ENCODE peak calls at places on chromosomes 6 and 20, in eight cellular contexts. A, N, R, W, S, U, V and I are unnamed samples.

GRCh38 chr6:16969699-16970695 is 131.9 kb upstream of the STMND1 start:
- DNase-seq in A (no peak), N (no peak), R (no peak), W (no peak), S (no peak), U (no peak), V (no peak), I (no peak)

GRCh38 chr20:60727425-60727824 is 524.6 kb upstream of the CDH4 start:
- DNase-seq in A (peak; percentile 11), N (no peak), R (no peak), W (no peak), S (no peak), U (no peak), V (no peak), I (no peak)

GRCh38 chr6:41503841-41504525 is 42.2 kb upstream of the FOXP4 start:
- DNase-seq in A (peak; percentile 16), N (no peak), R (peak; percentile 12), W (peak; percentile 25), S (no peak), U (no peak), V (no peak), I (no peak)

GRCh38 chr6:85544776-85545175 is 48.9 kb downstream of the SNX14 start:
- DNase-seq in A (no peak), N (no peak), R (no peak), W (no peak), S (no peak), U (no peak), V (no peak), I (no peak)

GRCh38 chr6:14758421-14759043 is 487.3 kb upstream of the JARID2 start:
- DNase-seq in A (peak; percentile 92), N (no peak), R (peak; percentile 31), W (no peak), S (no peak), U (no peak), V (peak; percentile 41), I (peak; percentile 56)

GRCh38 chr6:9405369-9405768 is 970.0 kb upstream of the SLC35B3 start:
- DNase-seq in A (peak; percentile 85), N (no peak), R (no peak), W (no peak), S (no peak), U (no peak), V (no peak), I (no peak)

GRCh38 chr6:125306756-125307149 is 5.0 kb upstream of the HDDC2 start:
- DNase-seq in A (no peak), N (no peak), R (no peak), W (no peak), S (no peak), U (no peak), V (no peak), I (no peak)

GRCh38 chr6:26555505-26556262 is 17.5 kb downstream of the HMGN4 start:
- DNase-seq in A (peak; percentile 15), N (no peak), R (no peak), W (no peak), S (no peak), U (no peak), V (no peak), I (no peak)

GRCh38 chr20:37904008-37904675 is 1.2 kb downstream of the VSTM2L start:
- DNase-seq in A (no peak), N (no peak), R (no peak), W (no peak), S (no peak), U (no peak), V (no peak), I (no peak)

GRCh38 chr20:37901667-37902503 is 1.0 kb upstream of the VSTM2L start:
- DNase-seq in A (peak; percentile 62), N (no peak), R (peak; percentile 33), W (no peak), S (no peak), U (no peak), V (peak; percentile 53), I (no peak)

GRCh38 chr20:37902504-37903313 is at the start of gene VSTM2L:
- DNase-seq in A (peak; percentile 53), N (peak; percentile 83), R (no peak), W (no peak), S (no peak), U (no peak), V (peak; percentile 34), I (no peak)

GRCh38 chr20:37904845-37905244 is 1.9 kb downstream of the VSTM2L start:
- DNase-seq in A (no peak), N (no peak), R (no peak), W (no peak), S (no peak), U (no peak), V (no peak), I (no peak)

DNA sequence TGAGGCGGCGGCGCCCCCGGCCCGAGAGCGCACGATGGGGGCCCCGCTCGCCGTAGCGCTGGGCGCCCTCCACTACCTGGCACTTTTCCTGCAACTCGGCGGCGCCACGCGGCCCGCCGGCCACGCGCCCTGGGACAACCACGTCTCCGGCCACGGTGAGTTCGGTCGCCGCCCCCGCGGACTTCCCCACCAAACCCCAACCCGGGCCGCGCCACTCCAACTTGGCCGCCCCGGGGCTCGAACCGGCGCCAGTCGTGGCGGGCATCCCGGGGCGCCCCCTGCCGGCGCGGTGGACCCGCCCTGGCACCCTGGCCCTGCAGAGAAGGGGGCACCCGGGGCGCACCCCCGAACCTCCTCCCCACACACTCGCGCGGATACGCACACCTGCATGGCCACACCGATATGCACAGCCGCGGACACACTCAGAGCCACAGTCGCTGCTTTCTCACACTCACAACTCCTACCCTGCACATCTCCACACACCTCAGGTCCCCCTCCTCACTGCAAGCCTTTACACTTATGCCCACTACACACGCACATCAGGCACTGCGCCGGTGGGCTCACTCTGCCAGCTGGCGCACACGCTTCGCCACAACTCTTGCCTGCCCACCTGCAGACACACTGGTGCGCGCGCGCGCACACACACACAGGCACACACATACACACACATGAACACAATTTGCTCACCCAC is 535 bp downstream of the VSTM2L start:
- DNase-seq in A (no peak), N (no peak), R (no peak), W (no peak), S (no peak), U (no peak), V (no peak), I (no peak)
- TF ChIP-seq CTCF in A (peak; percentile 36), N (no peak), R (no peak), W (peak; percentile 17), S (peak; percentile 19), U (no peak), V (no peak), I (peak; percentile 34)

GRCh38 chr6:27896398-27896796 is 15.8 kb downstream of the OR2B2 start:
- DNase-seq in A (no peak), N (no peak), R (no peak), W (no peak), S (no peak), U (no peak), V (no peak), I (no peak)
- H3K36me3 ChIP-seq in A (no peaks in the 10 kb centered on the region), N (no peaks in the 10 kb centered on the region), R (no peaks in the 10 kb centered on the region), W (no peaks in the 10 kb centered on the region), S (no peaks in the 10 kb centered on the region), U (no peaks in the 10 kb centered on the region), V (no peaks in the 10 kb centered on the region), I (no peaks in the 10 kb centered on the region)

GRCh38 chr6:152290693-152291092 is 346.5 kb downstream of the SYNE1 start:
- DNase-seq in A (no peak), N (no peak), R (no peak), W (no peak), S (no peak), U (no peak), V (no peak), I (no peak)
- H3K27ac ChIP-seq in A (no peak overlapping the region), N (no peak overlapping the region), R (no peak overlapping the region), W (no peak overlapping the region), S (peak overlapping the region; percentile 41), U (no peak overlapping the region), V (no peak overlapping the region), I (no peak overlapping the region)

DNA sequence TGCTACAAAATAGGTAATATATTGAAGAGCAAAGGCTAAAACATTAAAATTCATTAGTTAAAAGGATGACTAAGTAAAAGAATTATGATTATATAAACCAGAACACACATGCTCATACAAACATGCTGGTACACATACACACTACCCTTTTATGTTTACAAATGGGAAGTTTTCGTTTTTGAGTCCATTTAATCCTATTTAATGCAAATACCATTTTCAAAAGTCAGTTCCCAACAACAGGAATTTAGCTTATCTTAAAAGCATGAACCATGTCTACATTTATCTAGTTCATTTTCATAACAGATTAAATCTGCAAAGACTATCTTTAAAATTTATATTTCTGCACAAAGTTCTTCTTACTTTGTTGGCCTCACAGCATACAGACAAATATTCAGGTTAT is 42.5 kb downstream of the MAN1A1 start:
- DNase-seq in A (no peak), N (no peak), R (no peak), W (no peak), S (no peak), U (no peak), V (no peak), I (no peak)
- TF ChIP-seq CTCF in A (no peak), N (no peak), R (no peak), W (no peak), S (no peak), U (no peak), V (no peak), I (no peak)

DNA sequence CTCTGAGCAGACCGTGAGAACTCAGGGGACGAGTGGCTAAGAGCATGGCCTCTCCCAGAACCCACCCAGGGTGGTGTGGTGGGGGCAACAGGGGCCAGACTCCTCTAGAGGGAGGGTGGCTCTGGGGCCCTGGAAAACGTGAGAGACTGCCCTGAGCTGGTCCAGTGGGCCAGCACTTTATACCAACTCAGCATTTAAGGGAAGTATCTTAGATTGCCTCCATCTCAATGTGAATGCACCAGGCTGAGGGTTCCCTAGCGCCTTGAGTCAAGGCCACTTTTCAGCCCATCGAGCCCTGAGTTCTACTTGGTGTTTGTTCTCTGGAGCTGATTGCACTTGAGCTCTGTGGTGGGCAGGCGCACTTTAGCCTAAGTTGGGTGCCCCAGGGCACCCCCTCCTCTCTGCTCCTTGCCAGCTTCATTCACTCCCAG is 42.0 kb upstream of the IRF4 start:
- DNase-seq in A (no peak), N (peak; percentile 71), R (no peak), W (no peak), S (no peak), U (no peak), V (no peak), I (peak; percentile 43)
- H3K36me3 ChIP-seq in A (no peaks in the 10 kb centered on the region), N (peaks cover 24% of the 10 kb centered on the region), R (peaks cover 2% of the 10 kb centered on the region), W (peaks cover 21% of the 10 kb centered on the region), S (no peaks in the 10 kb centered on the region), U (peaks cover 48% of the 10 kb centered on the region), V (peaks cover 21% of the 10 kb centered on the region), I (peaks cover 42% of the 10 kb centered on the region)